ENCODE peak calls at places on chromosomes 7 and 10, in six cellular contexts. G is HepG2, T is H1, Y is K562, U is GM12891, Q is GM12878. O is an unnamed sample.

GRCh38 chr10:121260383-121260782 is 337.9 kb downstream of the FGFR2 start:
- DNase-seq in G (no peak), Y (no peak), T (no peak), U (no peak), Q (no peak), O (no peak)

GRCh38 chr7:108634535-108634934 is 64.9 kb downstream of the DNAJB9 start:
- DNase-seq in Q (no peak), G (no peak), Y (no peak), T (no peak), U (no peak), O (no peak)

GRCh38 chr10:118523775-118524174 is 71.7 kb downstream of the PRLHR start:
- DNase-seq in U (no peak), T (no peak), Q (no peak), Y (no peak), G (no peak), O (no peak)

GRCh38 chr10:113493943-113494342 is 58.9 kb upstream of the HABP2 start:
- DNase-seq in T (no peak), Q (no peak), G (no peak), U (no peak), Y (no peak), O (no peak)

GRCh38 chr7:94561841-94562514 is 52.4 kb downstream of the CASD1 start:
- DNase-seq in T (no peak), Q (no peak), G (peak), Y (no peak), U (no peak), O (no peak)

GRCh38 chr10:112226439-112227248 is 43.1 kb upstream of the GPAM start:
- DNase-seq in T (no peak), G (no peak), Y (no peak), Q (no peak), U (no peak), O (no peak)

GRCh38 chr7:47402941-47403340 is 179.0 kb downstream of the TNS3 start:
- DNase-seq in Q (no peak), T (no peak), Y (no peak), U (no peak), G (no peak), O (no peak)

GRCh38 chr10:29023678-29024077 is 265.2 kb upstream of the LYZL1 start:
- DNase-seq in Q (no peak), T (no peak), Y (no peak), U (no peak), G (no peak), O (no peak)

GRCh38 chr7:50476953-50477625 is 26.9 kb upstream of the FIGNL1 start:
- DNase-seq in U (no peak), Y (no peak), T (no peak), G (no peak), Q (no peak), O (no peak)

GRCh38 chr10:6464862-6465430 is 115.1 kb downstream of the PRKCQ start:
- DNase-seq in T (no peak), Y (peak), U (no peak), G (no peak), Q (no peak), O (no peak)

GRCh38 chr7:74480861-74481417 is 27.2 kb downstream of the GTF2IRD1 start:
- DNase-seq in Y (no peak), T (no peak), U (no peak), G (no peak), Q (no peak), O (no peak)

GRCh38 chr10:68560201-68560915 is at the start of gene TET1:
- DNase-seq in Q (no peak), U (peak), T (peak), Y (peak), G (peak), O (peak)
- TF ChIP-seq POLR2A in Q (no peak), U (no peak), T (peak), Y (peak), G (peak), O (no peak)

GRCh38 chr7:35701287-35701686 is 6.4 kb upstream of the HERPUD2 start:
- DNase-seq in T (no peak), Y (no peak), G (no peak), Q (no peak), U (no peak), O (no peak)

GRCh38 chr7:35697414-35698175 is 2.7 kb upstream of the HERPUD2 start:
- DNase-seq in G (peak), U (no peak), T (no peak), Q (no peak), Y (no peak), O (no peak)

GRCh38 chr7:35700327-35700726 is 5.4 kb upstream of the HERPUD2 start:
- DNase-seq in G (no peak), Q (no peak), U (no peak), Y (no peak), T (no peak), O (no peak)

GRCh38 chr7:35700865-35701264 is 5.9 kb upstream of the HERPUD2 start:
- DNase-seq in Q (no peak), Y (no peak), U (no peak), G (no peak), T (no peak), O (no peak)

GRCh38 chr7:35699906-35700305 is 5.0 kb upstream of the HERPUD2 start:
- DNase-seq in T (no peak), G (no peak), U (no peak), Q (no peak), Y (no peak), O (no peak)
- TF ChIP-seq POLR2AphosphoS5 in T (no peak), G (no peak), U (no peak), Q (no peak), Y (no peak), O (no peak)

GRCh38 chr7:137626469-137627067 is 220.2 kb downstream of the DGKI start:
- DNase-seq in Y (peak), T (peak), U (peak), G (peak), Q (peak), O (peak)
- TF ChIP-seq TAF1 in Y (no peak), T (no peak), U (no peak), G (no peak), Q (no peak), O (no peak)

DNA sequence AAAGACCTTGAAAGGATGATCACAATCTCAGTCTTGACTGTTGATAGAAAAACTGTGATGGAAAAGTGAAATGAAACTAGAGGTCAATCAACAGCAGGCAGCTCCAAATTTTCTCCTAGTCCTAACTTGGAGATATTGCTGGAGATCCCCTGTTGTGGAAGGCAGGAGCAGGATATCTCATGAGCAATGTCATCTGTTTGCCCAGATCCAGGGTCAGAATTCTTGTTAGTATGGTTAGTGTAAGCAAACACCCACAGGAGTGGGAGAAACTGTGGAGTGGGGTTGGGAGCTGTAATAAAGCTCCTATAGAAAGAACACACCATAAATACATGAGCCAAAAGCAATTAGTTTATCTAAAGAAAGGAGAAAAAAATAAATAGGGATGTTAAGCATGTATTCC is 169.0 kb downstream of the AKR1D1 start:
- DNase-seq in U (no peak), G (peak), Q (no peak), Y (no peak), T (no peak), O (no peak)
- TF ChIP-seq POLR2A in U (no peak), G (no peak), Q (no peak), Y (no peak), T (no peak), O (no peak)

GRCh38 chr10:94403034-94403822 is 887 bp downstream of the TBC1D12 start:
- DNase-seq in U (peak), Y (peak), T (peak), G (peak), Q (peak), O (peak)
- TF ChIP-seq POLR2AphosphoS5 in U (no peak), Y (no peak), T (no peak), G (no peak), Q (peak), O (no peak)

DNA sequence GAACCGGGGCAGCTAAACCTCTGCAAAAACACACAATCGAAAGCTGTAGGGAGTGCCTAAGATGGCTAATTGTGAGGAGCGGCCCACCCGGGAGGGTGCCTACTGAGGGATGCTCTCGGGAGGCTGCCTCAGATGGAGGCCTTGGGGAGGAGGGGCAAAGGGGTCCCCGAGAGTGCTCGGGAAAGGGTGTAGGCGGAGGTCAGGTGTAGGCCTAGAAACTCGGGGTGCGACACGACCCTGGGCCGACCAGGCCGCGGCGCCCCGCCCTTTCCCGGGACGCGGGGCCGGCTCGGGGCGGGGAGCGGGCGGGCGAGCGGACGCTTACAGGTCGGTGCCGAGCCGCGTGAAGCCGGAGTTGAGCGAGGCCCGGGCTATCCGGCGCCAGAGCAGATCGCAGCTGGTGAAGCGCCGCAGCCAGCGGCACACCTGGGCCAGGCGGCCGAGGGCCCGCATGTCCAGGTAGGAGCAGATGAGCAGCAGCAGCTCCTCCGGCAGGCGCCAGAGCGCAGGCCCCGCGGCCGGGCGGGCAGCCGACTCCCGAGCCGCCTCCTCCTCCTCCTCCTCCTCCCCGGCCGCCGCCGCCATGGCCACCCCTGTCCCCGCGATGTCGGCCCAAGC is 805 bp downstream of the FBXW4 start:
- DNase-seq in U (peak), Q (no peak), G (peak), T (no peak), Y (peak), O (peak)
- TF ChIP-seq TAF1 in U (no peak), Q (peak), G (peak), T (peak), Y (peak), O (peak)

GRCh38 chr10:132425029-132425758 is 28.2 kb downstream of the PWWP2B start:
- DNase-seq in Q (no peak), U (no peak), G (no peak), Y (no peak), T (no peak), O (no peak)
- TF ChIP-seq POLR2A in Q (no peak), U (no peak), G (no peak), Y (no peak), T (no peak), O (no peak)

DNA sequence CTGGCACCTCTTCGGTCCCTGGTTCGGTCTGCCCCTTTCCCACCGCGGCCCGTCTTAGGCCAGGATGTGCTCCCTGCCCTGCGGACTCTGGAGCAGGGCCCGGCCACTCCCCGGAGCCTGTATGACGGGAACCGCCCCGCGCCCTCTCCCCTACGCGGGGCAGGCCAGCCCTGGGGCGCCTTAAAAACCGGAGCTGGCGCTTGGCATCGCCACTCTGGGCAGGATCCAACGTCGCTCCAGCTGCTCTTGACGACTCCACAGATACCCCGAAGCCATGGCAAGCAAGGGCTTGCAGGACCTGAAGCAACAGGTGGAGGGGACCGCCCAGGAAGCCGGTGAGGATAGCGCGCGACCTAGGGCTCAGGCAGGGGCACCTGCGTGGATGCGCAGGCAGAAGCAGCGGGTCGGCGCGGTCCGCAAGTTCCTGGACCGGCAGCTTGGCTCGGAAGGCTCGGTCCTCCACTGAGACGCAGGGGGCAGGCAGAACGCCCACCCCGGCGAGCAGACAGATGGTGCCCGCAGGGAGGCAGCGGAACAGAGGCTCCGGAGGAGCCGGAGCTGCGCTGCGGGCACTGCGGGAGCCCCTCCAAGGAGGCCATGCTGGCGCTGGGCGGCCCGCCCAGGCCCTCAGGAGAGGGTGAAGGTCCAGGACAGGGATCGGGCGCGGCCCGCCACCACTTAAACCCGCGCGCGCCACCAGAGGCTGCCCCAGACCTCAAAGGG is at the start of gene ADIRF:
- DNase-seq in Q (no peak), T (peak), U (no peak), Y (no peak), G (no peak), O (no peak)
- TF ChIP-seq POLR2AphosphoS5 in Q (no peak), T (no peak), U (no peak), Y (no peak), G (no peak), O (no peak)